ENCODE peak calls at places on chromosomes 7 and 10, in five cellular contexts. F is GM23338, W is transverse colon, D is Panc1, S is spleen. P is an unnamed sample. For H3K4me1, the result is how much of the 10 kb centered on the place peaks cover.

GRCh38 chr10:35795131-35795819 is 153.2 kb upstream of the FZD8 start:
- DNase-seq in F (no peak), W (no peak), D (no peak), S (no peak), P (no peak)

GRCh38 chr10:8039323-8039922 is 15.1 kb upstream of the GATA3 start:
- DNase-seq in F (peak), W (no peak), D (no peak), S (no peak), P (no peak)

GRCh38 chr10:29317027-29317420 is 28.2 kb downstream of the LYZL1 start:
- DNase-seq in F (no peak), W (no peak), D (no peak), S (no peak), P (no peak)

GRCh38 chr7:542935-543789 is 23.5 kb upstream of the PDGFA start:
- DNase-seq in F (no peak), W (no peak), D (peak), S (no peak), P (no peak)

GRCh38 chr7:121456785-121457359 is 60.8 kb upstream of the FAM3C start:
- DNase-seq in F (no peak), W (no peak), D (no peak), S (no peak), P (no peak)

GRCh38 chr7:132422502-132423101 is 153.7 kb downstream of the PLXNA4 start:
- DNase-seq in F (no peak), W (no peak), D (no peak), S (peak), P (no peak)

GRCh38 chr7:30799206-30799975 is 28.2 kb downstream of the MINDY4 start:
- DNase-seq in F (no peak), W (no peak), D (no peak), S (no peak), P (no peak)

GRCh38 chr10:33539137-33539536 is 204.7 kb upstream of the NRP1 start:
- DNase-seq in F (no peak), W (no peak), D (no peak), S (no peak), P (no peak)

GRCh38 chr10:96417432-96417831 is 58.6 kb upstream of the OPALIN start:
- DNase-seq in F (peak), W (no peak), D (no peak), S (no peak), P (no peak)

GRCh38 chr10:100338434-100339036 is 8.5 kb upstream of the SCD start:
- DNase-seq in F (peak), W (peak), D (no peak), S (peak), P (peak)

GRCh38 chr7:80916770-80917681 is 1.8 kb downstream of the SEMA3C start:
- DNase-seq in F (peak), W (no peak), D (peak), S (no peak), P (no peak)

GRCh38 chr10:123287594-123288247 is 133.5 kb downstream of the BUB3 start:
- DNase-seq in F (no peak), W (no peak), D (peak), S (no peak), P (no peak)

GRCh38 chr10:29370612-29371092 is 81.8 kb downstream of the LYZL1 start:
- DNase-seq in F (no peak), W (no peak), D (no peak), S (no peak), P (no peak)

GRCh38 chr7:47143344-47143743 is 438.6 kb downstream of the TNS3 start:
- DNase-seq in F (no peak), W (no peak), D (no peak), S (no peak), P (no peak)

GRCh38 chr7:151429555-151430331 is 10.2 kb downstream of the CRYGN start:
- DNase-seq in F (no peak), W (peak), D (no peak), S (peak), P (peak)

GRCh38 chr7:5237286-5237685 is 45.5 kb upstream of the SLC29A4 start:
- DNase-seq in F (no peak), W (peak), D (no peak), S (peak), P (peak)

GRCh38 chr7:138396251-138397070 is 63.6 kb upstream of the TRIM24 start:
- DNase-seq in F (peak), W (peak), D (no peak), S (no peak), P (peak)

GRCh38 chr7:92765725-92766124 is 70.6 kb downstream of the CDK6 start:
- DNase-seq in F (no peak), W (no peak), D (no peak), S (no peak), P (no peak)
- H3K4me1 ChIP-seq in F (half or more), W (under half), D (half or more), S (under half), P (under half)

GRCh38 chr7:130950741-130951140 is 216.7 kb upstream of the KLF14 start:
- DNase-seq in F (no peak), W (no peak), D (no peak), S (no peak), P (no peak)
- H3K4me3 ChIP-seq in F (no peak), W (no peak), D (no peak), S (no peak), P (no peak)

GRCh38 chr7:51521649-51522048 is 205.0 kb upstream of the COBL start:
- DNase-seq in F (no peak), W (no peak), D (no peak), S (no peak), P (no peak)
- TF ChIP-seq POLR2AphosphoS5 in F (no peak), W (no peak), D (no peak), S (no peak), P (no peak)

DNA sequence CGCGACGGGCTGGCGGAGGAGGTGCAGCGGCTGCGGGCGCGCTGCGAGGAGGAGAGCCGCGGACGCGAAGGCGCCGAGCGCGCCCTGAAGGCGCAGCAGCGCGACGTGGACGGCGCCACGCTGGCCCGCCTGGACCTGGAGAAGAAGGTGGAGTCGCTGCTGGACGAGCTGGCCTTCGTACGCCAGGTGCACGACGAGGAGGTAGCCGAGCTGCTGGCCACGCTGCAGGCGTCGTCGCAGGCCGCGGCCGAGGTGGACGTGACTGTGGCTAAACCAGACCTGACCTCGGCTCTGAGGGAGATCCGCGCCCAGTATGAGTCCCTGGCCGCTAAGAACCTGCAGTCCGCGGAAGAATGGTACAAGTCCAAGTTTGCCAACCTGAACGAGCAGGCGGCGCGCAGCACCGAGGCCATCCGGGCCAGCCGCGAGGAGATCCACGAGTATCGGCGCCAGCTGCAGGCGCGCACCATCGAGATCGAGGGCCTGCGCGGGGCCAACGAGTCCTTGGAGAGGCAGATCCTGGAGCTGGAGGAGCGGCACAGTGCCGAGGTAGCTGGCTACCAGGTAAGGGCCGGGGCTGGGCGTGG is 868 bp downstream of the INA start:
- DNase-seq in F (peak), W (no peak), D (no peak), S (no peak), P (no peak)
- H3K4me1 ChIP-seq in F (under half), W (under half), D (under half), S (under half), P (under half)

GRCh38 chr7:154931906-154932305 is 71.0 kb downstream of the PAXIP1 start:
- DNase-seq in F (no peak), W (no peak), D (no peak), S (no peak), P (no peak)

GRCh38 chr7:154927624-154928125 is 75.2 kb downstream of the PAXIP1 start:
- DNase-seq in F (peak), W (peak), D (peak), S (peak), P (peak)

GRCh38 chr7:154928136-154929005 is 74.6 kb downstream of the PAXIP1 start:
- DNase-seq in F (peak), W (peak), D (peak), S (peak), P (peak)

GRCh38 chr7:154929006-154929726 is 73.8 kb downstream of the PAXIP1 start:
- DNase-seq in F (no peak), W (peak), D (no peak), S (peak), P (no peak)
- H3K4me3 ChIP-seq in F (no peak), W (peak), D (peak), S (peak), P (peak)

GRCh38 chr10:79241629-79241989 is 105.7 kb upstream of the PPIF start:
- DNase-seq in F (no peak), W (no peak), D (no peak), S (no peak), P (no peak)

GRCh38 chr10:79238606-79239005 is 108.7 kb upstream of the PPIF start:
- DNase-seq in F (no peak), W (no peak), D (no peak), S (no peak), P (no peak)

GRCh38 chr10:79239930-79240713 is 107.1 kb upstream of the PPIF start:
- DNase-seq in F (peak), W (no peak), D (no peak), S (no peak), P (no peak)

GRCh38 chr10:79237801-79238520 is 109.3 kb upstream of the PPIF start:
- DNase-seq in F (no peak), W (no peak), D (no peak), S (no peak), P (no peak)

GRCh38 chr10:79239275-79239779 is 107.9 kb upstream of the PPIF start:
- DNase-seq in F (peak), W (no peak), D (no peak), S (peak), P (no peak)
- TF ChIP-seq POLR2AphosphoS5 in F (no peak), W (peak), D (no peak), S (peak), P (no peak)

GRCh38 chr7:50307368-50308012 is 3.0 kb downstream of the IKZF1 start:
- DNase-seq in F (peak), W (peak), D (no peak), S (peak), P (no peak)
- H3K4me1 ChIP-seq in F (under half), W (under half), D (under half), S (under half), P (under half)

GRCh38 chr7:18532813-18533212 is 37.3 kb downstream of the HDAC9 start:
- DNase-seq in F (no peak), W (no peak), D (no peak), S (no peak), P (no peak)

GRCh38 chr7:18534481-18534880 is 38.9 kb downstream of the HDAC9 start:
- DNase-seq in F (no peak), W (no peak), D (no peak), S (no peak), P (no peak)

GRCh38 chr7:18531539-18531938 is 36.0 kb downstream of the HDAC9 start:
- DNase-seq in F (no peak), W (no peak), D (no peak), S (no peak), P (no peak)

GRCh38 chr7:18529213-18529612 is 33.7 kb downstream of the HDAC9 start:
- DNase-seq in F (no peak), W (no peak), D (no peak), S (no peak), P (no peak)

GRCh38 chr7:18530224-18531179 is 35.0 kb downstream of the HDAC9 start:
- DNase-seq in F (no peak), W (no peak), D (no peak), S (no peak), P (no peak)
- H3K4me3 ChIP-seq in F (no peak), W (no peak), D (no peak), S (no peak), P (no peak)

P was measured in stomach.